ENCODE peak calls at places on chromosomes 12 and 14, in six cellular contexts. I, E, W, J, M and Y are unnamed samples.

GRCh38 chr14:104285483-104285790 is 147.1 kb downstream of the KIF26A start:
- DNase-seq in I (no peak), E (no peak), W (no peak), J (peak), M (no peak), Y (no peak)

GRCh38 chr12:117033382-117034045 is 65.7 kb downstream of the TESC start:
- DNase-seq in I (peak), E (no peak), W (no peak), J (peak), M (no peak), Y (no peak)

GRCh38 chr14:45201908-45202307 is 51.1 kb downstream of the MIS18BP1 start:
- DNase-seq in I (no peak), E (peak), W (no peak), J (no peak), M (no peak), Y (no peak)

GRCh38 chr14:99322731-99323599 is 51.0 kb upstream of the BCL11B start:
- DNase-seq in I (no peak), E (no peak), W (no peak), J (no peak), M (no peak), Y (no peak)

GRCh38 chr12:96302706-96303310 is 97.4 kb downstream of the CDK17 start:
- DNase-seq in I (no peak), E (no peak), W (no peak), J (no peak), M (no peak), Y (peak)

GRCh38 chr14:91146661-91147060 is 32.8 kb downstream of the DGLUCY start:
- DNase-seq in I (no peak), E (no peak), W (no peak), J (no peak), M (no peak), Y (no peak)

GRCh38 chr14:39474416-39474911 is 42.2 kb upstream of the FBXO33 start:
- DNase-seq in I (no peak), E (no peak), W (no peak), J (no peak), M (no peak), Y (no peak)

GRCh38 chr12:122836027-122836921 is 1.0 kb downstream of the HIP1R start:
- DNase-seq in I (peak), E (no peak), W (peak), J (no peak), M (no peak), Y (no peak)

GRCh38 chr14:76863724-76864407 is 37.7 kb downstream of the LRRC74A start:
- DNase-seq in I (peak), E (no peak), W (peak), J (peak), M (no peak), Y (peak)

GRCh38 chr12:20489645-20490044 is 121.3 kb downstream of the PDE3A start:
- DNase-seq in I (no peak), E (no peak), W (no peak), J (no peak), M (no peak), Y (no peak)

GRCh38 chr12:727321-727720 is 25.1 kb upstream of the WNK1 start:
- DNase-seq in I (no peak), E (no peak), W (no peak), J (no peak), M (no peak), Y (no peak)

GRCh38 chr12:55742719-55743130 is at the start of gene GDF11:
- DNase-seq in I (peak), E (peak), W (no peak), J (peak), M (no peak), Y (peak)

GRCh38 chr12:92715625-92716024 is 12.8 kb downstream of the PLEKHG7 start:
- DNase-seq in I (no peak), E (no peak), W (no peak), J (no peak), M (no peak), Y (no peak)

GRCh38 chr14:85532981-85533820 is 3.3 kb downstream of the FLRT2 start:
- DNase-seq in I (peak), E (no peak), W (no peak), J (peak), M (peak), Y (peak)

GRCh38 chr12:12432373-12432772 is 75.5 kb downstream of the BORCS5 start:
- DNase-seq in I (peak), E (no peak), W (no peak), J (no peak), M (peak), Y (peak)

GRCh38 chr14:99684356-99684952 is 356 bp downstream of the CYP46A1 start:
- DNase-seq in I (peak), E (no peak), W (no peak), J (no peak), M (no peak), Y (no peak)

GRCh38 chr14:102474934-102475333 is 34.6 kb downstream of the ANKRD9 start:
- DNase-seq in I (no peak), E (no peak), W (no peak), J (peak), M (peak), Y (no peak)

GRCh38 chr12:119869720-119870119 is 7.4 kb downstream of the CIT start:
- DNase-seq in I (no peak), E (no peak), W (no peak), J (peak), M (peak), Y (no peak)

GRCh38 chr14:59098377-59098776 is 90.1 kb upstream of the DAAM1 start:
- DNase-seq in I (no peak), E (no peak), W (no peak), J (no peak), M (no peak), Y (no peak)